ENCODE peak calls at places on chromosomes 12 and 14, in nine cellular contexts. One of them, this sample, is unnamed.

GRCh38 chr12:114762490-114763110 is 78.6 kb upstream of the TBX3 start:
- DNase-seq in heart left ventricle: peak
- DNase-seq in IMR-90: peak
- DNase-seq in body of pancreas: no peak
- DNase-seq in lower leg skin: no peak
- DNase-seq in gastrocnemius medialis: no peak
- DNase-seq in esophagus squamous epithelium: no peak
- DNase-seq in A549: no peak
- DNase-seq in HCT116: no peak
- DNase-seq in this sample: no peak

GRCh38 chr12:118979763-118980406 is 1.5 kb upstream of the SRRM4 start:
- DNase-seq in IMR-90: peak
- DNase-seq in esophagus squamous epithelium: no peak
- DNase-seq in A549: peak
- DNase-seq in gastrocnemius medialis: no peak
- DNase-seq in lower leg skin: no peak
- DNase-seq in HCT116: peak
- DNase-seq in heart left ventricle: peak
- DNase-seq in body of pancreas: peak
- DNase-seq in this sample: no peak

GRCh38 chr14:89040080-89040437 is 215.6 kb downstream of the TTC8 start:
- DNase-seq in esophagus squamous epithelium: no peak
- DNase-seq in body of pancreas: no peak
- DNase-seq in IMR-90: no peak
- DNase-seq in heart left ventricle: no peak
- DNase-seq in gastrocnemius medialis: no peak
- DNase-seq in A549: no peak
- DNase-seq in lower leg skin: no peak
- DNase-seq in HCT116: no peak
- DNase-seq in this sample: no peak

GRCh38 chr12:11581179-11581755 is 68.2 kb upstream of the ETV6 start:
- DNase-seq in body of pancreas: peak
- DNase-seq in A549: peak
- DNase-seq in IMR-90: peak
- DNase-seq in HCT116: peak
- DNase-seq in lower leg skin: no peak
- DNase-seq in gastrocnemius medialis: peak
- DNase-seq in esophagus squamous epithelium: no peak
- DNase-seq in heart left ventricle: peak
- DNase-seq in this sample: peak

GRCh38 chr14:24911324-24912095 is 138.4 kb downstream of the STXBP6 start:
- DNase-seq in lower leg skin: no peak
- DNase-seq in gastrocnemius medialis: no peak
- DNase-seq in heart left ventricle: no peak
- DNase-seq in body of pancreas: peak
- DNase-seq in IMR-90: peak
- DNase-seq in A549: peak
- DNase-seq in esophagus squamous epithelium: no peak
- DNase-seq in HCT116: no peak
- DNase-seq in this sample: no peak

GRCh38 chr14:37230551-37231194 is 32.9 kb downstream of the MIPOL1 start:
- DNase-seq in lower leg skin: no peak
- DNase-seq in body of pancreas: peak
- DNase-seq in heart left ventricle: no peak
- DNase-seq in esophagus squamous epithelium: no peak
- DNase-seq in HCT116: peak
- DNase-seq in A549: peak
- DNase-seq in gastrocnemius medialis: no peak
- DNase-seq in IMR-90: peak
- DNase-seq in this sample: no peak

GRCh38 chr12:54549774-54550451 is 512 bp downstream of the PDE1B start:
- DNase-seq in body of pancreas: peak
- DNase-seq in HCT116: no peak
- DNase-seq in lower leg skin: no peak
- DNase-seq in IMR-90: no peak
- DNase-seq in gastrocnemius medialis: no peak
- DNase-seq in A549: no peak
- DNase-seq in esophagus squamous epithelium: no peak
- DNase-seq in heart left ventricle: no peak
- DNase-seq in this sample: peak

GRCh38 chr14:96122496-96122895 is 82.1 kb upstream of the BDKRB2 start:
- DNase-seq in lower leg skin: peak
- DNase-seq in esophagus squamous epithelium: no peak
- DNase-seq in HCT116: no peak
- DNase-seq in heart left ventricle: no peak
- DNase-seq in gastrocnemius medialis: no peak
- DNase-seq in body of pancreas: peak
- DNase-seq in A549: peak
- DNase-seq in IMR-90: peak
- DNase-seq in this sample: no peak

GRCh38 chr12:120684523-120684932 is 2.4 kb upstream of the MLEC start:
- DNase-seq in HCT116: no peak
- DNase-seq in gastrocnemius medialis: no peak
- DNase-seq in IMR-90: peak
- DNase-seq in heart left ventricle: no peak
- DNase-seq in esophagus squamous epithelium: no peak
- DNase-seq in A549: peak
- DNase-seq in lower leg skin: no peak
- DNase-seq in body of pancreas: peak
- DNase-seq in this sample: no peak

GRCh38 chr14:91373591-91374245 is 43.9 kb downstream of the CCDC88C start:
- DNase-seq in HCT116: no peak
- DNase-seq in IMR-90: no peak
- DNase-seq in A549: no peak
- DNase-seq in gastrocnemius medialis: no peak
- DNase-seq in lower leg skin: no peak
- DNase-seq in esophagus squamous epithelium: no peak
- DNase-seq in body of pancreas: no peak
- DNase-seq in heart left ventricle: no peak
- DNase-seq in this sample: no peak

GRCh38 chr14:58749066-58749669 is 111.4 kb downstream of the DACT1 start:
- DNase-seq in gastrocnemius medialis: no peak
- DNase-seq in body of pancreas: peak
- DNase-seq in lower leg skin: no peak
- DNase-seq in A549: peak
- DNase-seq in IMR-90: peak
- DNase-seq in esophagus squamous epithelium: no peak
- DNase-seq in HCT116: peak
- DNase-seq in heart left ventricle: no peak
- DNase-seq in this sample: no peak

GRCh38 chr12:47277972-47278448 is 198.3 kb upstream of the AMIGO2 start:
- DNase-seq in IMR-90: peak
- DNase-seq in gastrocnemius medialis: no peak
- DNase-seq in lower leg skin: no peak
- DNase-seq in body of pancreas: no peak
- DNase-seq in HCT116: peak
- DNase-seq in esophagus squamous epithelium: no peak
- DNase-seq in A549: peak
- DNase-seq in heart left ventricle: no peak
- DNase-seq in this sample: no peak

GRCh38 chr12:110582286-110583136 is 607 bp downstream of the PPTC7 start:
- DNase-seq in IMR-90: peak
- DNase-seq in lower leg skin: peak
- DNase-seq in HCT116: no peak
- DNase-seq in esophagus squamous epithelium: no peak
- DNase-seq in gastrocnemius medialis: peak
- DNase-seq in body of pancreas: peak
- DNase-seq in heart left ventricle: peak
- DNase-seq in A549: peak
- DNase-seq in this sample: peak

DNA sequence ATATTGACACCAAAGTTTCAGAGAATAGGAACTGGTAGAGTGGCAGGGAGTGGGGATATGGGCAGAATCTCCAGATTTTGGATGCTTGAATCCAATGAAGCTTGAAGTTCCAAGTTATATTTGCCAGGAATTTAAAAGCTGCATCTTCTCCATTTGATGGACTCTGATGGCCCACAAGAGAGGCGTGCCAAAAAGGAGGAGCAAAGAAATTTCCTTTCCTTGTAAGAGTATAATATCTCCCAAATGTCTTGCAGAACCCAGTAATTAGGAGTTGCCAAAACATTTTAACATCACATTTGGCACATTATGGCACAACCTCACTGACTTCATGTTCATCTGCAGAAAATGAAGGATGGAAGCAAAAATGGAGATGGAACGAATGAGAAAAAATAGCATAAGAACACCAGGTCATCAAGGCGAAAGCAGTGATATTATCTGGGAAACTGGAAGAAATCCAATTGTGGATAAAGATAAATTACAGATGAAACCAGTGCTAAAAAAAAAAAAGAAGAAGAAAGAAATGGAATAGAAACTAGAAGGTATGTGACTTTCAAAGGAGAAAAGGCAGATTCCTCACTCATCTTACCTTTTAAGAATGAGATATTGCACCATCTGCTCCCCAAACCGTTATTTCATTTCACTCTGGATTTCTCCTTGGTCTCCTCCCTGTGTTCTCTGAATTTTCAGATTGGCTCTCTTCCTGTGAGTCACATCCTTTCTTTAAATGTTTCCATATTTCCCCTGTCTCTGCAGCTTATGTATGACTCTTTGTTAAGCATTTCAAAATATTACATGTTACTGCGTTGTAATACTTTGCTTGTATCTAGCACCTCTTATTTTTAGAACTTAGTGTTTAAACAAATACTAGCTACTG is 13.5 kb upstream of the FLRT2 start:
- DNase-seq in lower leg skin: no peak
- DNase-seq in heart left ventricle: no peak
- DNase-seq in gastrocnemius medialis: no peak
- DNase-seq in A549: no peak
- DNase-seq in body of pancreas: no peak
- DNase-seq in esophagus squamous epithelium: no peak
- DNase-seq in HCT116: no peak
- DNase-seq in IMR-90: peak
- DNase-seq in this sample: no peak
- H3K4me3 ChIP-seq in lower leg skin: no peak
- H3K4me3 ChIP-seq in heart left ventricle: no peak
- H3K4me3 ChIP-seq in gastrocnemius medialis: no peak
- H3K4me3 ChIP-seq in A549: no peak
- H3K4me3 ChIP-seq in body of pancreas: no peak
- H3K4me3 ChIP-seq in esophagus squamous epithelium: no peak
- H3K4me3 ChIP-seq in HCT116: no peak
- H3K4me3 ChIP-seq in IMR-90: no peak
- H3K4me3 ChIP-seq in this sample: no peak

GRCh38 chr14:105095236-105095805 is 30.1 kb upstream of the GPR132 start:
- DNase-seq in IMR-90: no peak
- DNase-seq in A549: no peak
- DNase-seq in esophagus squamous epithelium: no peak
- DNase-seq in heart left ventricle: no peak
- DNase-seq in lower leg skin: no peak
- DNase-seq in gastrocnemius medialis: no peak
- DNase-seq in HCT116: no peak
- DNase-seq in body of pancreas: no peak
- DNase-seq in this sample: no peak

GRCh38 chr14:105094193-105094907 is 29.1 kb upstream of the GPR132 start:
- DNase-seq in gastrocnemius medialis: no peak
- DNase-seq in IMR-90: no peak
- DNase-seq in HCT116: no peak
- DNase-seq in esophagus squamous epithelium: no peak
- DNase-seq in A549: no peak
- DNase-seq in body of pancreas: no peak
- DNase-seq in heart left ventricle: peak
- DNase-seq in lower leg skin: no peak
- DNase-seq in this sample: peak

GRCh38 chr14:105092912-105093425 is 27.7 kb upstream of the GPR132 start:
- DNase-seq in A549: peak
- DNase-seq in body of pancreas: peak
- DNase-seq in gastrocnemius medialis: no peak
- DNase-seq in esophagus squamous epithelium: no peak
- DNase-seq in lower leg skin: peak
- DNase-seq in heart left ventricle: peak
- DNase-seq in HCT116: no peak
- DNase-seq in IMR-90: peak
- DNase-seq in this sample: peak

GRCh38 chr14:105092124-105092911 is 27.1 kb upstream of the GPR132 start:
- DNase-seq in heart left ventricle: peak
- DNase-seq in A549: peak
- DNase-seq in esophagus squamous epithelium: no peak
- DNase-seq in body of pancreas: peak
- DNase-seq in lower leg skin: peak
- DNase-seq in IMR-90: no peak
- DNase-seq in HCT116: no peak
- DNase-seq in gastrocnemius medialis: no peak
- DNase-seq in this sample: peak

GRCh38 chr14:105093426-105094192 is 28.4 kb upstream of the GPR132 start:
- DNase-seq in gastrocnemius medialis: no peak
- DNase-seq in A549: peak
- DNase-seq in lower leg skin: peak
- DNase-seq in heart left ventricle: peak
- DNase-seq in HCT116: peak
- DNase-seq in esophagus squamous epithelium: no peak
- DNase-seq in body of pancreas: peak
- DNase-seq in IMR-90: peak
- DNase-seq in this sample: peak
- TF ChIP-seq CTCF in gastrocnemius medialis: no peak
- TF ChIP-seq CTCF in A549: peak
- TF ChIP-seq CTCF in lower leg skin: no peak
- TF ChIP-seq CTCF in heart left ventricle: peak
- TF ChIP-seq CTCF in HCT116: no peak
- TF ChIP-seq CTCF in esophagus squamous epithelium: no peak
- TF ChIP-seq CTCF in body of pancreas: peak
- TF ChIP-seq CTCF in IMR-90: peak
- TF ChIP-seq CTCF in this sample: no peak

DNA sequence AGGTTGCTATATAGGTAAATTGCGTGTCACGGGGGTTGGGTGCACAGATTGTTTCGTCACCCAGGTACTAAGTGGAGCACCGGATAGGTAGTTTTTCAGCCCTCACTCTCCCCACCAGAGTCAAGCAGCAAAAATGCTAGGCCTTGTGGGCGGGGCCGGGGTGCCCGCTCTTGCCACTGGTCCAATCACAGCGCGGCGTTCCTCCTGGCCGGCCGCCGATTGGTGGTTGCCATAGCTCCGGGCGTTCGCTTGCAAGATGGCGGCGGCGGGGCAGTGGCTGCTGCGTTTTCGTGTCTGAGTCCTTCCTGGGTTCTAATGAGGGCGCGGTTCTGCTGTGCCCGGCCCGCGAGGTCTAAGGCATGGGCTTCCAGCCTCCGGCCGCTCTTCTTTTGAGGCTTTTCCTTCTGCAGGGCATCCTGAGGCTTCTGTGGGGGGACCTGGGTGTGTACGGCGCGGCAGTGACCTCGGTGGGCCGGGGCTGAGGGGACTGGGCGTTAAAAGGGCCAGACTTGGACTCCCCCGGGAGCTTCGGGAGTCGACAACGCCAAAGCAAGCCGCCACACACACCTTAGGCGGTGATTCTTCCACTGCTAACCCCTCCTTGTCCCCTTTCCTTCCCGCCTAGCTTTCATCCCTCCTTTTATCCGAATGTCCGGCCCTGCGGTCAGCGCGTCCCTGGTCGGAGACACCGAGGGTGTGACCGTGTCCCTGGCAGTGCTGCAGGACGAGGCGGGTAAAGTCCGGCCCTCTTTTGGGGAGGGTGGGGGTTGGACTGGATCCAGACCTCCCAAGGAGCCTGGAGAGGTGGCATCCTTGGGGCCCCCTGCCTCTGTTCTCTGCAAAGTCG is at the start of gene TCTN2:
- DNase-seq in HCT116: peak
- DNase-seq in heart left ventricle: peak
- DNase-seq in gastrocnemius medialis: peak
- DNase-seq in lower leg skin: peak
- DNase-seq in A549: peak
- DNase-seq in IMR-90: peak
- DNase-seq in esophagus squamous epithelium: peak
- DNase-seq in body of pancreas: peak
- DNase-seq in this sample: peak
- TF ChIP-seq POLR2A in HCT116: no peak
- TF ChIP-seq POLR2A in heart left ventricle: no peak
- TF ChIP-seq POLR2A in gastrocnemius medialis: no peak
- TF ChIP-seq POLR2A in lower leg skin: no peak
- TF ChIP-seq POLR2A in A549: peak
- TF ChIP-seq POLR2A in IMR-90: no peak
- TF ChIP-seq POLR2A in esophagus squamous epithelium: no peak
- TF ChIP-seq POLR2A in body of pancreas: no peak
- TF ChIP-seq POLR2A in this sample: no peak

GRCh38 chr12:9113296-9113986 is 2.3 kb downstream of the A2M start:
- DNase-seq in esophagus squamous epithelium: no peak
- DNase-seq in body of pancreas: no peak
- DNase-seq in A549: no peak
- DNase-seq in lower leg skin: no peak
- DNase-seq in IMR-90: no peak
- DNase-seq in HCT116: no peak
- DNase-seq in gastrocnemius medialis: no peak
- DNase-seq in heart left ventricle: no peak
- DNase-seq in this sample: no peak
- H3K4me3 ChIP-seq in esophagus squamous epithelium: peak
- H3K4me3 ChIP-seq in body of pancreas: no peak
- H3K4me3 ChIP-seq in A549: no peak
- H3K4me3 ChIP-seq in lower leg skin: no peak
- H3K4me3 ChIP-seq in IMR-90: no peak
- H3K4me3 ChIP-seq in HCT116: no peak
- H3K4me3 ChIP-seq in gastrocnemius medialis: peak
- H3K4me3 ChIP-seq in heart left ventricle: peak
- H3K4me3 ChIP-seq in this sample: peak

This sample was measured in ovary.